ENCODE peak calls at places on chromosomes 2 and 18, in six cellular contexts. One of them, this sample, is unnamed.

GRCh38 chr2:190809876-190810525 is 70.6 kb upstream of the GLS start:
- DNase-seq in HepG2: no peak
- DNase-seq in HCT116: no peak
- DNase-seq in K562: no peak
- DNase-seq in H1: no peak
- DNase-seq in GM12878: no peak
- DNase-seq in this sample: no peak

GRCh38 chr18:63148449-63149199 is 170.9 kb downstream of the BCL2 start:
- DNase-seq in HepG2: no peak
- DNase-seq in HCT116: no peak
- DNase-seq in K562: no peak
- DNase-seq in H1: no peak
- DNase-seq in GM12878: no peak
- DNase-seq in this sample: no peak

GRCh38 chr18:33987206-33987605 is 237.5 kb downstream of the NOL4 start:
- DNase-seq in HepG2: no peak
- DNase-seq in HCT116: no peak
- DNase-seq in K562: no peak
- DNase-seq in H1: no peak
- DNase-seq in GM12878: no peak
- DNase-seq in this sample: no peak

GRCh38 chr2:9795071-9795470 is 48.2 kb upstream of the TAF1B start:
- DNase-seq in HepG2: no peak
- DNase-seq in HCT116: no peak
- DNase-seq in K562: no peak
- DNase-seq in H1: no peak
- DNase-seq in GM12878: no peak
- DNase-seq in this sample: no peak

GRCh38 chr18:24497052-24497754 is 36.8 kb downstream of the HRH4 start:
- DNase-seq in HepG2: no peak
- DNase-seq in HCT116: no peak
- DNase-seq in K562: no peak
- DNase-seq in H1: no peak
- DNase-seq in GM12878: no peak
- DNase-seq in this sample: no peak

GRCh38 chr2:226837787-226838603 is 2.1 kb downstream of the RHBDD1 start:
- DNase-seq in HepG2: no peak
- DNase-seq in HCT116: no peak
- DNase-seq in K562: peak; percentile 56
- DNase-seq in H1: no peak
- DNase-seq in GM12878: no peak
- DNase-seq in this sample: no peak

GRCh38 chr2:191265311-191266170 is 20.3 kb downstream of the MYO1B start:
- DNase-seq in HepG2: no peak
- DNase-seq in HCT116: no peak
- DNase-seq in K562: no peak
- DNase-seq in H1: no peak
- DNase-seq in GM12878: no peak
- DNase-seq in this sample: no peak

GRCh38 chr2:9709539-9710285 is 78.9 kb upstream of the YWHAQ start:
- DNase-seq in HepG2: no peak
- DNase-seq in HCT116: no peak
- DNase-seq in K562: no peak
- DNase-seq in H1: no peak
- DNase-seq in GM12878: no peak
- DNase-seq in this sample: no peak

GRCh38 chr2:9975805-9976447 is 24.4 kb downstream of the GRHL1 start:
- DNase-seq in HepG2: no peak
- DNase-seq in HCT116: peak; percentile 92
- DNase-seq in K562: peak; percentile 30
- DNase-seq in H1: no peak
- DNase-seq in GM12878: no peak
- DNase-seq in this sample: peak; percentile 97

GRCh38 chr2:182280128-182280527 is 146.7 kb downstream of the PDE1A start:
- DNase-seq in HepG2: no peak
- DNase-seq in HCT116: no peak
- DNase-seq in K562: no peak
- DNase-seq in H1: no peak
- DNase-seq in GM12878: no peak
- DNase-seq in this sample: peak; percentile 65

GRCh38 chr2:10356459-10356851 is 53.8 kb downstream of the HPCAL1 start:
- DNase-seq in HepG2: no peak
- DNase-seq in HCT116: no peak
- DNase-seq in K562: no peak
- DNase-seq in H1: no peak
- DNase-seq in GM12878: no peak
- DNase-seq in this sample: no peak

GRCh38 chr2:152432206-152432653 is 97.3 kb downstream of the FMNL2 start:
- DNase-seq in HepG2: peak; percentile 42
- DNase-seq in HCT116: no peak
- DNase-seq in K562: no peak
- DNase-seq in H1: no peak
- DNase-seq in GM12878: no peak
- DNase-seq in this sample: no peak

GRCh38 chr2:192029089-192029488 is 165.6 kb downstream of the TMEFF2 start:
- DNase-seq in HepG2: no peak
- DNase-seq in HCT116: peak; percentile 63
- DNase-seq in K562: peak; percentile 55
- DNase-seq in H1: peak; percentile 43
- DNase-seq in GM12878: no peak
- DNase-seq in this sample: no peak

GRCh38 chr2:88857274-88857741 is 165.8 kb downstream of the RPIA start:
- DNase-seq in HepG2: peak; percentile 31
- DNase-seq in HCT116: no peak
- DNase-seq in K562: no peak
- DNase-seq in H1: no peak
- DNase-seq in GM12878: no peak
- DNase-seq in this sample: no peak

GRCh38 chr18:68024716-68025115 is 508.2 kb upstream of the DSEL start:
- DNase-seq in HepG2: no peak
- DNase-seq in HCT116: no peak
- DNase-seq in K562: no peak
- DNase-seq in H1: no peak
- DNase-seq in GM12878: no peak
- DNase-seq in this sample: no peak

GRCh38 chr2:32714521-32714920 is 86.7 kb downstream of the TTC27 start:
- DNase-seq in HepG2: no peak
- DNase-seq in HCT116: no peak
- DNase-seq in K562: no peak
- DNase-seq in H1: no peak
- DNase-seq in GM12878: no peak
- DNase-seq in this sample: no peak

GRCh38 chr2:188975497-188976102 is 1.4 kb downstream of the COL3A1 start:
- DNase-seq in HepG2: no peak
- DNase-seq in HCT116: no peak
- DNase-seq in K562: no peak
- DNase-seq in H1: no peak
- DNase-seq in GM12878: no peak
- DNase-seq in this sample: no peak

GRCh38 chr2:138823651-138824050 is 43.5 kb upstream of the NXPH2 start:
- DNase-seq in HepG2: no peak
- DNase-seq in HCT116: no peak
- DNase-seq in K562: no peak
- DNase-seq in H1: no peak
- DNase-seq in GM12878: no peak
- DNase-seq in this sample: no peak

GRCh38 chr2:70999362-70999761 is 4.7 kb upstream of the TEX261 start:
- DNase-seq in HepG2: peak; percentile 33
- DNase-seq in HCT116: no peak
- DNase-seq in K562: peak; percentile 5
- DNase-seq in H1: no peak
- DNase-seq in GM12878: no peak
- DNase-seq in this sample: no peak

GRCh38 chr2:73830871-73831401 is 2.2 kb downstream of the STAMBP start:
- DNase-seq in HepG2: no peak
- DNase-seq in HCT116: no peak
- DNase-seq in K562: no peak
- DNase-seq in H1: no peak
- DNase-seq in GM12878: no peak
- DNase-seq in this sample: peak; percentile 12

GRCh38 chr2:190860985-190861721 is 19.5 kb upstream of the GLS start:
- DNase-seq in HepG2: no peak
- DNase-seq in HCT116: no peak
- DNase-seq in K562: no peak
- DNase-seq in H1: peak; percentile 67
- DNase-seq in GM12878: no peak
- DNase-seq in this sample: no peak

GRCh38 chr2:161169335-161169734 is 9.1 kb downstream of the TANK start:
- DNase-seq in HepG2: no peak
- DNase-seq in HCT116: no peak
- DNase-seq in K562: no peak
- DNase-seq in H1: no peak
- DNase-seq in GM12878: no peak
- DNase-seq in this sample: no peak

GRCh38 chr2:221943078-221943810 is 355.6 kb downstream of the PAX3 start:
- DNase-seq in HepG2: no peak
- DNase-seq in HCT116: no peak
- DNase-seq in K562: no peak
- DNase-seq in H1: no peak
- DNase-seq in GM12878: no peak
- DNase-seq in this sample: peak; percentile 83

GRCh38 chr2:10977003-10977402 is 65.3 kb downstream of the KCNF1 start:
- DNase-seq in HepG2: no peak
- DNase-seq in HCT116: no peak
- DNase-seq in K562: no peak
- DNase-seq in H1: no peak
- DNase-seq in GM12878: no peak
- DNase-seq in this sample: no peak

GRCh38 chr2:223896751-223897320 is 48.3 kb downstream of the WDFY1 start:
- DNase-seq in HepG2: no peak
- DNase-seq in HCT116: no peak
- DNase-seq in K562: no peak
- DNase-seq in H1: no peak
- DNase-seq in GM12878: peak; percentile 89
- DNase-seq in this sample: no peak

DNA sequence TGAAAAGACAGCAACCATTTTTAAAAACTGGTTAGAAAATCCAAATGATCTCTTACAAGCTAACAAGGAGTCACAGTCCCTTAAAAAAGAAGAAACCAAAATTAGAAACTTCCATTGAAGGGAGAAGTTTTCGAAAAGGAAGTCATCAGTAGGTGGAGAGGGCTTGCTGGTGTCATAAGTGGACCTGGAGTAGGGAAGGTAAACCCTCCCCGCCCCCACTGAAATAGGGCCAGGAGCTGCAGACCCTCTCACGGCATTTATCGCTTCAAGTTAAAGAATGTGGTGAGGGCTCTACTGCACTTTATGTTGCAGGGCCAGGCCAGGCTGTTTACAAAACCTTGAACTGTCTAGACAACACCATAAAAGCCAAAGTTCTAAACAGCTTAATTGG is 2.9 kb downstream of the HOXD11 start:
- DNase-seq in HepG2: no peak
- DNase-seq in HCT116: no peak
- DNase-seq in K562: no peak
- DNase-seq in H1: no peak
- DNase-seq in GM12878: no peak
- DNase-seq in this sample: no peak
- TF ChIP-seq EZH2 in HepG2: no peak
- TF ChIP-seq EZH2 in HCT116: no peak
- TF ChIP-seq EZH2 in K562: no peak
- TF ChIP-seq EZH2 in H1: no peak
- TF ChIP-seq EZH2 in GM12878: no peak
- TF ChIP-seq EZH2 in this sample: no peak

DNA sequence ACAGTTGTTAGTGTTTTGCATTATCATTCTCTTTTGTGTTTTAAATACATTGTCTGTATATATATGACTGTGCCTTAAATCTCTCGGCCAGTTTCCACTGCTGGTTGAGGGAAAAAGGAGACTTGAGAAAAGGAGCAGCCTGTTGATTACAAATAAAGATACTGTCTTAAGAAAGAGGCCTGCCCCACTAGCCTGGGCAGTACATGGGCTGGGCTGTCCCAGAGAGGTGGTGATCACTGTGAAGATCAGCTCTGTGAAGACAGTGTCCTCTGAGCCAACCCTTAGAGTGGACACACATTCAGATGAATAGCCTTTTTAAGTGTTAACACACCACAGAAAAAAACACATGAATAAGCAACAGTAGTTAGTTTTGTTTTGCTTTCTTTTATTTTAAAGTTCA is 10.0 kb upstream of the OTX1 start:
- DNase-seq in HepG2: no peak
- DNase-seq in HCT116: no peak
- DNase-seq in K562: no peak
- DNase-seq in H1: no peak
- DNase-seq in GM12878: no peak
- DNase-seq in this sample: no peak
- TF ChIP-seq MAX in HepG2: no peak
- TF ChIP-seq MAX in HCT116: no peak
- TF ChIP-seq MAX in K562: no peak
- TF ChIP-seq MAX in H1: no peak
- TF ChIP-seq MAX in GM12878: no peak
- TF ChIP-seq MAX in this sample: no peak

GRCh38 chr2:196171248-196171871 is at the start of gene STK17B:
- DNase-seq in HepG2: peak; percentile 89
- DNase-seq in HCT116: peak; percentile 88
- DNase-seq in K562: peak; percentile 96
- DNase-seq in H1: peak; percentile 89
- DNase-seq in GM12878: peak; percentile 82
- DNase-seq in this sample: peak; percentile 94
- TF ChIP-seq EZH2 in HepG2: no peak
- TF ChIP-seq EZH2 in HCT116: no peak
- TF ChIP-seq EZH2 in K562: no peak
- TF ChIP-seq EZH2 in H1: no peak
- TF ChIP-seq EZH2 in GM12878: no peak
- TF ChIP-seq EZH2 in this sample: no peak

GRCh38 chr18:181711-182110 is 23.4 kb downstream of the USP14 start:
- DNase-seq in HepG2: no peak
- DNase-seq in HCT116: no peak
- DNase-seq in K562: no peak
- DNase-seq in H1: no peak
- DNase-seq in GM12878: no peak
- DNase-seq in this sample: no peak
- TF ChIP-seq MAX in HepG2: no peak
- TF ChIP-seq MAX in HCT116: no peak
- TF ChIP-seq MAX in K562: no peak
- TF ChIP-seq MAX in H1: no peak
- TF ChIP-seq MAX in GM12878: no peak
- TF ChIP-seq MAX in this sample: no peak

DNA sequence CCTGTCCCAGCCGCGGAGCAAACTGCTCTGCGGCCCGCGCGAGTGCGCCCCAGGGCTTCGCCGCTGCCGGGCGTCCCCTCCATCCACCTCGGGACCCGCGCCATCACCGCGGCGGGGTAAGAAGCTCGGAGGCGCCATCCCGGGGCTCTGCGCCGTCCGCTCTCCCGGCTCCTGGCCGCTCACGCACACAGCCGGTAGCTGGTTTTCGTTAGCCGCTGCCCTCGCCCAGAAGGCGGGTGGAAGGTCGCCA is 905 bp upstream of the GDF7 start:
- DNase-seq in HepG2: no peak
- DNase-seq in HCT116: no peak
- DNase-seq in K562: no peak
- DNase-seq in H1: no peak
- DNase-seq in GM12878: no peak
- DNase-seq in this sample: no peak
- TF ChIP-seq EZH2 in HepG2: no peak
- TF ChIP-seq EZH2 in HCT116: no peak
- TF ChIP-seq EZH2 in K562: no peak
- TF ChIP-seq EZH2 in H1: peak; percentile 98
- TF ChIP-seq EZH2 in GM12878: no peak
- TF ChIP-seq EZH2 in this sample: peak; percentile 100